ENCODE peak calls at places on chromosomes 7 and 10, in five cellular contexts. One of them, this sample, is unnamed.

GRCh38 chr10:1359599-1359955 is 303.4 kb downstream of the WDR37 start:
- DNase-seq in Peyer's patch: no peak
- DNase-seq in A549: no peak
- DNase-seq in astrocyte: no peak
- DNase-seq in PC-3: no peak
- DNase-seq in this sample: no peak

GRCh38 chr7:96380111-96380512 is 58.2 kb upstream of the SLC25A13 start:
- DNase-seq in Peyer's patch: no peak
- DNase-seq in PC-3: no peak
- DNase-seq in A549: no peak
- DNase-seq in astrocyte: no peak
- DNase-seq in this sample: no peak

GRCh38 chr7:12212051-12212485 is 974 bp downstream of the TMEM106B start:
- DNase-seq in Peyer's patch: no peak
- DNase-seq in PC-3: no peak
- DNase-seq in astrocyte: peak
- DNase-seq in A549: no peak
- DNase-seq in this sample: peak

GRCh38 chr7:16647435-16647960 is 1.5 kb downstream of the BZW2 start:
- DNase-seq in PC-3: no peak
- DNase-seq in astrocyte: peak
- DNase-seq in A549: no peak
- DNase-seq in Peyer's patch: no peak
- DNase-seq in this sample: peak

GRCh38 chr10:108601856-108602255 is 1321.5 kb downstream of the XPNPEP1 start:
- DNase-seq in A549: no peak
- DNase-seq in astrocyte: peak
- DNase-seq in PC-3: peak
- DNase-seq in Peyer's patch: no peak
- DNase-seq in this sample: peak

GRCh38 chr10:63240807-63241206 is 107.7 kb downstream of the NRBF2 start:
- DNase-seq in Peyer's patch: no peak
- DNase-seq in astrocyte: peak
- DNase-seq in A549: no peak
- DNase-seq in PC-3: no peak
- DNase-seq in this sample: no peak

GRCh38 chr7:10239643-10240345 is 733.9 kb upstream of the PHF14 start:
- DNase-seq in A549: no peak
- DNase-seq in PC-3: no peak
- DNase-seq in astrocyte: peak
- DNase-seq in Peyer's patch: no peak
- DNase-seq in this sample: peak

GRCh38 chr7:131403322-131403721 is 75.6 kb downstream of the MKLN1 start:
- DNase-seq in astrocyte: no peak
- DNase-seq in PC-3: no peak
- DNase-seq in A549: no peak
- DNase-seq in Peyer's patch: no peak
- DNase-seq in this sample: no peak

GRCh38 chr10:31099664-31100063 is 68.0 kb upstream of the ZNF438 start:
- DNase-seq in Peyer's patch: no peak
- DNase-seq in A549: peak
- DNase-seq in astrocyte: peak
- DNase-seq in PC-3: peak
- DNase-seq in this sample: peak

GRCh38 chr7:87416682-87417587 is 58.5 kb downstream of the ABCB4 start:
- DNase-seq in Peyer's patch: no peak
- DNase-seq in A549: no peak
- DNase-seq in PC-3: peak
- DNase-seq in astrocyte: peak
- DNase-seq in this sample: peak

GRCh38 chr10:78255796-78256638 is 222.4 kb downstream of the RPS24 start:
- DNase-seq in A549: peak
- DNase-seq in astrocyte: peak
- DNase-seq in PC-3: peak
- DNase-seq in Peyer's patch: no peak
- DNase-seq in this sample: peak
- H3K4me3 ChIP-seq in A549: peak
- H3K4me3 ChIP-seq in astrocyte: no peak
- H3K4me3 ChIP-seq in PC-3: no peak
- H3K4me3 ChIP-seq in Peyer's patch: no peak
- H3K4me3 ChIP-seq in this sample: no peak

DNA sequence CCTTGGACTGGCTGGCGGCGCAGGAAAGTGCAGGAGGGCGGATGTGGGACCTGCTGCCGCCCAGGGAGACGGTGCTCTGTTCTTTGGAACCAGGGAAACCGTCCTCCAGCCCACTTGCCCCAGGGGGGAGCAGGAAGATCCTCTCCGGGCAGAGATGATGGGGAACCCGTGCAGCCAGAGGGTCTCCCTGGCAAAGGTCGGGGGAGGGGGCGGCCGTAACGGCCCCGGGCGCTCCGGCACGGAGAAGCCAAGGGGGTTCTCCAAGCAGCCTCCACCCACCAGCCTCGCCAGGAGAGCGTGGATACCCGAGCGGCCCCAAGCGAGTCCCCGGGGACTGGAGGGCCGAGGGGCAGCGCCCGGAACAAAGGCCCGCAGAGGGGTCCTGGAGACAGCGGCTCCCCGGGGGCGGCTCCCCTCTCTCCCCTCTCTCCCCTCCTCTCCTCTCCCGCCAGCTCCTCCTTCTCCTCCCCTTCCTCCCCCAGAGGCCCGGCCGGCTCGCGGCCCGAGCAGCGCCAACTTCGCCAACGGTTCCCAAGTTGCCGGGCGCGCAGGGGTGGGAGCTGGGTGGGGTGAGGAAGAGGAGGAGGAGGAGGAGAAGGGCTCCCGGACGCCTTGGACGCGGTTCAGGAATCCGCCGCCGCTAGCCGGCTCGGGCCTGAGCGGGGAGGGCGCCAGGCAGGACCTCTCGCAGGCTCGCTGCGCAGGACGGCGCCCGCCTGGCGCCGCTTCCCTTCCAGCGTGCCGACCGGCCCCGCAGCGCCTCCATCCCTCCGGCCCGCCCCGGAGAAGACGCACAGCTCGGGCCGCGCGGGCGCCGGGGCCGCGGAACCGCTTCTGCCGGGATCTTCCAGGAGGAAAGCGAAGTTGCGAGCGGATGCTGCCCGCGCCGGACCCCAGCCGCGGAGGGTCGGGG is at the start of gene CHST3:
- DNase-seq in PC-3: peak
- DNase-seq in astrocyte: peak
- DNase-seq in A549: no peak
- DNase-seq in Peyer's patch: peak
- DNase-seq in this sample: peak
- H3K4me3 ChIP-seq in PC-3: peak
- H3K4me3 ChIP-seq in astrocyte: peak
- H3K4me3 ChIP-seq in A549: peak
- H3K4me3 ChIP-seq in Peyer's patch: peak
- H3K4me3 ChIP-seq in this sample: peak

GRCh38 chr10:5973069-5973468 is 4.3 kb downstream of the IL15RA start:
- DNase-seq in Peyer's patch: no peak
- DNase-seq in PC-3: no peak
- DNase-seq in A549: no peak
- DNase-seq in astrocyte: no peak
- DNase-seq in this sample: no peak

GRCh38 chr10:5970066-5970465 is 7.3 kb downstream of the IL15RA start:
- DNase-seq in PC-3: no peak
- DNase-seq in astrocyte: no peak
- DNase-seq in A549: no peak
- DNase-seq in Peyer's patch: no peak
- DNase-seq in this sample: no peak

GRCh38 chr10:5971886-5972285 is 5.5 kb downstream of the IL15RA start:
- DNase-seq in PC-3: no peak
- DNase-seq in astrocyte: no peak
- DNase-seq in A549: no peak
- DNase-seq in Peyer's patch: no peak
- DNase-seq in this sample: no peak

GRCh38 chr10:5970527-5970926 is 6.8 kb downstream of the IL15RA start:
- DNase-seq in PC-3: no peak
- DNase-seq in Peyer's patch: no peak
- DNase-seq in astrocyte: no peak
- DNase-seq in A549: no peak
- DNase-seq in this sample: no peak

DNA sequence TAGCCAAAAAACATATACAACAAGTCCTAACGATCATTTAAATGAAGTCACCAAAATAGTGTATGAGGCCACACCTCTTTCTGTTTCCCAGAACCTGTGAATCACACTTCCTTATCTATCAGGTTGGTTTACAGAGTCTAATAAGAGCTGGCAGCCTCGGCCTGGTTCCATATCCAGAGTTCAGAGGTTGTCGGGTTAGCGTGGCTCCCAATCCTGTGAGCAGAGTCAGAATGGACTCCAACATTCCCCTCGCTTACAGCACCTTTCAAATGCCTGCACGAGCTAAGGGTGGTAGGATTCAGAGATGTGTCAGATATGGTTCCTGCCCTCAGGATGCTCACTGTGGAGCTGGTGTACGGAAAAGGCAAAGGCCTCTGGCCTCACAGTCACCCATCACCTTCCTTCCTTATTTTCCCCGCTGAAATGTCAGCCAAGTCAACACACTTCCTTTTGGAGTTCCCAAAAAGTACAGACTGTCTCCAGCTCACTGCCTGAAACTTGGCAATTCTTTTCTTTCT is 6.0 kb downstream of the IL15RA start:
- DNase-seq in Peyer's patch: peak
- DNase-seq in PC-3: peak
- DNase-seq in astrocyte: peak
- DNase-seq in A549: no peak
- DNase-seq in this sample: peak
- H3K4me3 ChIP-seq in Peyer's patch: no peak
- H3K4me3 ChIP-seq in PC-3: no peak
- H3K4me3 ChIP-seq in astrocyte: no peak
- H3K4me3 ChIP-seq in A549: no peak
- H3K4me3 ChIP-seq in this sample: no peak

DNA sequence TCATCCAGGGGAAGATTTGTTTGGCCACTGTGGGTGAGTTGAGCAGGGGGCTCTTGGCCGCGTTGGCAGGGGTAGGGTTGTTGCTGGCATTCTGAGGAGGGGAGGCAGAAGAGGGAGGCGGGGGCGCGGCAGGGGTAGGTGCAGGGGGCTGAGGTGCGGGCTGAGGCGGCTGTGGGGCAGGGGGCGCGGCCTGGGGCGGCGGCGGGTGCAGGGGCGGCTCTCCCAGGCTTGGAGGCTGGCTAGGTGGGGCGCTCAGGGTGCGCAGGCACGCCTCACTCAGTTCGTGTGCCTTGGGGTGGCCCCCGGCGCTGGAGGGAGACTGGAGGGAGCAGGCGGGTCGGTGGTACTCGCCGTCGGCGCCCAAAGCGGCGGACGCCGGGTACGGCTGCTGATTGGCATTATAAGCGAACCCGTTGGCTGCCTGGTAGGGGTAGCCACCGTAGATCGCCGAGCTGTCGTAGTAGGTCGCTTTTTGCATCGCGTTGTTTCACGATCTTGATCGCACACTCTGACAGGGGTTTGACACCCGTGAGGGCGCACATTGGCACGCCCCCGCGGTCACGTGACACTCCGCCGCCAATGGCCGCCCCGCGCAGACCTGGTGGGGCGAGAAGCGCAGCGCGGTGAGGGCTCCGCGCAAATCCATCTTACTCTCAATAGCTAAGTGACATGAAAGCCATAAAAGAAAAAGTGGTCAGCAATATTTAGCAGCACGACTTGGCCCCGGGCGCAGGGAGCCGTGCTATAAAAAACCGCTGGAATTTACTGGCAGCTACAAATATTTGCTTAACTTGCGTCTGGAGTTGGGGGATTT is 7.9 kb upstream of the HOXA2 start:
- DNase-seq in PC-3: peak
- DNase-seq in Peyer's patch: peak
- DNase-seq in A549: no peak
- DNase-seq in astrocyte: peak
- DNase-seq in this sample: peak
- H3K4me3 ChIP-seq in PC-3: peak
- H3K4me3 ChIP-seq in Peyer's patch: no peak
- H3K4me3 ChIP-seq in A549: peak
- H3K4me3 ChIP-seq in astrocyte: peak
- H3K4me3 ChIP-seq in this sample: peak

DNA sequence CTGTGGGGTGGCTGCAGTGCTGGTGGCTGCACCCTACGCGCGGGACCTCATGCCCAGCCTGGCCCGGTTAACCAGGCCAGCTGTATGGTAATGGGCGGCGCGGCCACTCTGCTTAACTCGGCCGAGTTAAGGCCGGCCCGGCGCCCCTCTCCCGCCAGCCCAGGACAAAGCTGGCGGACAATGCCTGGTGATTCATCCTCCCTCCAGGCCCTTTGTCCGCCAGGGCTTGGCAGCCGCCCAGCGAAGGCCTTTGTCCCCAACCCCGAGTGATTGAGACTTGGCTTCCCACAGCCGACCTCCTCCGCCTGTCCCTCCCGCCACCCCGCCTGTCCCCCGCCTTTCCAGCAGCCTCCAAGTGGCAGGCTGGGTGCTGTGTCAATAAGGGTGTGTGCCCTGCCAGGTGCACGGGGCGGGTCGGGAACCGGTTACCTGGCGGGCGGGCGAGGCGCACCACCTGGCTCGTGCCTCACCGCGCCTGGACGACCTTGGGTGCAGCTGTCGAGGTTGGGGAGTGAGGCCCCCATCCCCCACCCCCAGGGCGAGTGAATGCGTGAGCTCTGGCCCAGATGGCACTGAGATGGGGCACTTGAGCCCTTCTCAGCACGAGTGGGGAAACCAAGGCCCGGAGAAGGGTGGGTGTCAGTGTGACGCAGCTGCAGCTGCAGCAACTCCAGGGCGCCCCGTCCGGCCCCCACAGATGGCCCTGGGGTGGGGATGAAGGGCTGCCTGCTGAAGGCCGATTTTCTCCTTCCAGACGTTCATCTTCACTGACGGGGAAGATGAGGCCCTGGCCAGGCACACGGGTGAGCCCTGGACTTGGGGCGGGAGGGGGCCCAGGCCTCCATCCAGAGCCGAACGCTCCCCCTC is 4.6 kb downstream of the LFNG start:
- DNase-seq in astrocyte: peak
- DNase-seq in Peyer's patch: peak
- DNase-seq in A549: peak
- DNase-seq in PC-3: peak
- DNase-seq in this sample: peak
- H3K4me3 ChIP-seq in astrocyte: peak
- H3K4me3 ChIP-seq in Peyer's patch: no peak
- H3K4me3 ChIP-seq in A549: peak
- H3K4me3 ChIP-seq in PC-3: peak
- H3K4me3 ChIP-seq in this sample: no peak

This sample was measured in fibroblast of lung.